ENCODE peak calls at places on chromosomes 13 and 19, in five cellular contexts. R, G, X, F and P are unnamed samples.

GRCh38 chr19:54454781-54455675 is 6.0 kb downstream of the LENG8 start:
- DNase-seq in R (peak; percentile 4), G (peak; percentile 75), X (no peak), F (no peak), P (no peak)

GRCh38 chr19:34265221-34265650 is 10.9 kb downstream of the GARRE1 start:
- DNase-seq in R (no peak), G (no peak), X (no peak), F (no peak), P (no peak)

GRCh38 chr19:49347835-49348234 is 12.6 kb downstream of the CD37 start:
- DNase-seq in R (peak; percentile 23), G (peak; percentile 3), X (peak; percentile 40), F (peak; percentile 92), P (no peak)

GRCh38 chr13:72341904-72342303 is 385.5 kb downstream of the MZT1 start:
- DNase-seq in R (no peak), G (no peak), X (no peak), F (no peak), P (no peak)

GRCh38 chr13:50593228-50593627 is 250.3 kb downstream of the DLEU7 start:
- DNase-seq in R (no peak), G (no peak), X (no peak), F (no peak), P (no peak)

GRCh38 chr19:41877490-41877876 is 404 bp downstream of the CD79A start:
- DNase-seq in R (no peak), G (no peak), X (no peak), F (no peak), P (no peak)

GRCh38 chr19:13461536-13461935 is 44.7 kb downstream of the CACNA1A start:
- DNase-seq in R (no peak), G (no peak), X (no peak), F (no peak), P (no peak)

GRCh38 chr19:44552324-44552723 is 22.8 kb upstream of the CEACAM20 start:
- DNase-seq in R (peak; percentile 28), G (no peak), X (peak; percentile 43), F (peak; percentile 81), P (no peak)

GRCh38 chr19:39497850-39498261 is 891 bp upstream of the DLL3 start:
- DNase-seq in R (peak; percentile 75), G (no peak), X (peak; percentile 35), F (peak; percentile 69), P (no peak)

GRCh38 chr13:109146912-109147624 is 517.7 kb downstream of the MYO16 start:
- DNase-seq in R (no peak), G (no peak), X (no peak), F (peak; percentile 91), P (no peak)

GRCh38 chr19:48926909-48927308 is 6.6 kb upstream of the DHDH start:
- DNase-seq in R (peak; percentile 54), G (no peak), X (peak; percentile 34), F (peak; percentile 87), P (peak; percentile 82)

GRCh38 chr13:110240943-110241342 is 66.0 kb downstream of the COL4A1 start:
- DNase-seq in R (no peak), G (no peak), X (no peak), F (no peak), P (no peak)

GRCh38 chr13:30743319-30744055 is 8.1 kb downstream of the ALOX5AP start:
- DNase-seq in R (peak; percentile 88), G (no peak), X (peak; percentile 40), F (peak; percentile 89), P (peak; percentile 82)

GRCh38 chr19:10271543-10272086 is 695 bp downstream of the ICAM1 start:
- DNase-seq in R (no peak), G (no peak), X (no peak), F (no peak), P (no peak)

GRCh38 chr13:24407844-24408243 is 98.5 kb downstream of the C1QTNF9 start:
- DNase-seq in R (no peak), G (no peak), X (no peak), F (no peak), P (no peak)

GRCh38 chr19:5436101-5436947 is 18.9 kb upstream of the ZNRF4 start:
- DNase-seq in R (peak; percentile 68), G (peak; percentile 42), X (no peak), F (peak; percentile 65), P (no peak)

GRCh38 chr13:36606060-36606459 is 67.8 kb upstream of the SERTM1 start:
- DNase-seq in R (no peak), G (no peak), X (no peak), F (no peak), P (no peak)

GRCh38 chr19:22882797-22883196 is 50.7 kb downstream of the ZNF723 start:
- DNase-seq in R (peak; percentile 13), G (no peak), X (peak; percentile 1), F (peak; percentile 40), P (no peak)

GRCh38 chr13:110869231-110869804 is 45.6 kb downstream of the ANKRD10 start:
- DNase-seq in R (no peak), G (no peak), X (no peak), F (no peak), P (no peak)

GRCh38 chr13:107301724-107302374 is 733.9 kb upstream of the ARGLU1 start:
- DNase-seq in R (no peak), G (no peak), X (no peak), F (no peak), P (no peak)

GRCh38 chr13:80284290-80284689 is 56.6 kb downstream of the SPRY2 start:
- DNase-seq in R (no peak), G (no peak), X (no peak), F (no peak), P (no peak)

GRCh38 chr13:48400820-48401219 is 12.1 kb downstream of the LPAR6 start:
- DNase-seq in R (peak; percentile 32), G (no peak), X (no peak), F (peak; percentile 47), P (no peak)

GRCh38 chr13:111629933-111630332 is 309.5 kb downstream of the TEX29 start:
- DNase-seq in R (no peak), G (no peak), X (no peak), F (no peak), P (no peak)

GRCh38 chr19:33291623-33292534 is 10.5 kb downstream of the CEBPA start:
- DNase-seq in R (peak; percentile 72), G (no peak), X (peak; percentile 73), F (no peak), P (no peak)

GRCh38 chr13:24727731-24728601 is 36.0 kb upstream of the RNF17 start:
- DNase-seq in R (peak; percentile 88), G (no peak), X (peak; percentile 85), F (peak; percentile 84), P (peak; percentile 70)

GRCh38 chr13:42176286-42176685 is 95.7 kb upstream of the AKAP11 start:
- DNase-seq in R (no peak), G (no peak), X (no peak), F (no peak), P (no peak)

GRCh38 chr13:112970552-112971287 is 1.7 kb downstream of the MCF2L start:
- DNase-seq in R (no peak), G (peak; percentile 29), X (no peak), F (no peak), P (no peak)

GRCh38 chr13:95536629-95537241 is 15.8 kb upstream of the CLDN10 start:
- DNase-seq in R (peak; percentile 43), G (no peak), X (no peak), F (peak; percentile 21), P (no peak)

GRCh38 chr19:15253076-15253475 is 20.8 kb upstream of the EPHX3 start:
- DNase-seq in R (no peak), G (no peak), X (no peak), F (no peak), P (no peak)

GRCh38 chr19:52734340-52734892 is 428 bp downstream of the ZNF611 start:
- DNase-seq in R (peak; percentile 40), G (no peak), X (peak; percentile 14), F (no peak), P (no peak)

GRCh38 chr19:44600466-44600865 is 12.9 kb upstream of the IGSF23 start:
- DNase-seq in R (no peak), G (no peak), X (no peak), F (no peak), P (no peak)

GRCh38 chr13:28817204-28817603 is 2.9 kb upstream of the MTUS2 start:
- DNase-seq in R (no peak), G (no peak), X (no peak), F (peak; percentile 17), P (no peak)
- TF ChIP-seq CTCF in R (no peak), G (no peak), X (no peak), F (no peak), P (no peak)

GRCh38 chr13:33265133-33265532 is 20.4 kb downstream of the STARD13 start:
- DNase-seq in R (no peak), G (no peak), X (no peak), F (no peak), P (no peak)
- H3K4me1 ChIP-seq in R (peaks cover 18% of the 10 kb centered on the region), G (peaks cover 28% of the 10 kb centered on the region), X (peaks cover 14% of the 10 kb centered on the region), F (peaks cover 47% of the 10 kb centered on the region), P (peaks cover 59% of the 10 kb centered on the region)

DNA sequence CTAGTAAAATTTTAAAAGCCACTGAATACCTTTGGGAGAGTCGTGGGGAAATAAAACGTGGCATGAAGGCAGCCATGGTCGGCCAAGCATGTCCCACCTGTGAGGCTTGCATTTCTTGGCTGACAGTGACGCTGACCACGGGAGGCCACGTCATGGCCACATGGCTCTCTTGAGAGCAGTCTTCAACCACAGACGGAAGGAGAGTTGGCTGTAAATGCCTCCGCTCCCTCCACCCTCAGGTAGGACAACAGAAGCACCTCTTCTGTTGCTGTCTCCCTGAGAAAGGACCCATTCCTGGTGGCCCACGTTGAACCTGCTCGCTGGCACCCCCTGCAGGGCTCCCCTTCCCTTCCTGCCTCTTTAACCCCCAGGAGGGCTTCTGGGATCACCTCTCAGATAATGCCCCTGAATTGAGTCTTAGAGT is 10.6 kb upstream of the LRRC25 start:
- DNase-seq in R (no peak), G (no peak), X (peak; percentile 83), F (no peak), P (no peak)
- TF ChIP-seq CTCF in R (peak; percentile 36), G (peak; percentile 67), X (peak; percentile 34), F (peak; percentile 18), P (no peak)

GRCh38 chr13:98972059-98972458 is 5.8 kb downstream of the DOCK9 start:
- DNase-seq in R (no peak), G (no peak), X (no peak), F (no peak), P (no peak)

GRCh38 chr13:98970293-98970692 is 7.6 kb downstream of the DOCK9 start:
- DNase-seq in R (no peak), G (no peak), X (no peak), F (no peak), P (no peak)

GRCh38 chr13:98975822-98976261 is 2.0 kb downstream of the DOCK9 start:
- DNase-seq in R (no peak), G (no peak), X (no peak), F (no peak), P (no peak)

GRCh38 chr13:98974053-98974452 is 3.8 kb downstream of the DOCK9 start:
- DNase-seq in R (no peak), G (no peak), X (no peak), F (no peak), P (no peak)

DNA sequence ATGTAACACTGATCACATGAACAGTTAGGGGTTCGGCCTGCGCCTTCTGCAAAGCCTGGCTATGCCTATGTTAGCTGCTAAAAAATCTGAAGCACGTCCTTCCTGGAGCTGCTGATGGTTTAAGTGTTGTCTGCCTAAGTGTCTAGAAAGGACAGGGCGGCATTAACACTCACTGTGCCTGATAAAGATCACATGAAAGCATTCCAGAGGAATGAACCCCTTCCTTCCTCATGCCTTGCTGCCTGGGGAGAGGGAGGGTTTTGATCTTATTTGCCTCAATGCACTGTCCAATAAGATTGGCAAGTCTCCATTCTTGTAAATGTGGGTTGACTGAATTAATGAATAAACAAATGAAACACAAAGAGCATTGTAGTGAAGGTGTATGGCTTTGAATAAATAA is 5.2 kb downstream of the DOCK9 start:
- DNase-seq in R (no peak), G (no peak), X (no peak), F (no peak), P (no peak)
- H3K4me1 ChIP-seq in R (peaks cover 17% of the 10 kb centered on the region), G (no peaks in the 10 kb centered on the region), X (peaks cover 12% of the 10 kb centered on the region), F (peaks cover 7% of the 10 kb centered on the region), P (peaks cover 30% of the 10 kb centered on the region)